ENCODE peak calls at places on chromosomes 11 and 22, in six cellular contexts. One of them, this sample, is unnamed.

GRCh38 chr11:102614485-102614884 is 10.6 kb downstream of the MMP20 start:
- DNase-seq in AG04449: no peak
- DNase-seq in heart right ventricle: no peak
- DNase-seq in PC-3: peak
- DNase-seq in foreskin fibroblast: no peak
- DNase-seq in BJ: no peak
- DNase-seq in this sample: no peak

GRCh38 chr11:1263036-1263435 is 40.2 kb downstream of the MUC5B start:
- DNase-seq in BJ: no peak
- DNase-seq in foreskin fibroblast: peak
- DNase-seq in PC-3: no peak
- DNase-seq in heart right ventricle: peak
- DNase-seq in AG04449: no peak
- DNase-seq in this sample: no peak

GRCh38 chr11:6196396-6196795 is 2.6 kb upstream of the OR52W1 start:
- DNase-seq in AG04449: no peak
- DNase-seq in foreskin fibroblast: no peak
- DNase-seq in BJ: no peak
- DNase-seq in heart right ventricle: no peak
- DNase-seq in PC-3: no peak
- DNase-seq in this sample: no peak

GRCh38 chr22:41825376-41825775 is 7.5 kb upstream of the SREBF2 start:
- DNase-seq in PC-3: no peak
- DNase-seq in foreskin fibroblast: no peak
- DNase-seq in heart right ventricle: no peak
- DNase-seq in AG04449: no peak
- DNase-seq in BJ: no peak
- DNase-seq in this sample: no peak

GRCh38 chr11:61797263-61797944 is 4.7 kb downstream of the FEN1 start:
- DNase-seq in PC-3: peak
- DNase-seq in AG04449: no peak
- DNase-seq in foreskin fibroblast: peak
- DNase-seq in BJ: peak
- DNase-seq in heart right ventricle: peak
- DNase-seq in this sample: peak

GRCh38 chr11:117872420-117872961 is 4.0 kb downstream of the FXYD6 start:
- DNase-seq in heart right ventricle: no peak
- DNase-seq in BJ: no peak
- DNase-seq in PC-3: no peak
- DNase-seq in foreskin fibroblast: no peak
- DNase-seq in AG04449: no peak
- DNase-seq in this sample: no peak

GRCh38 chr11:117166491-117166890 is 12.1 kb upstream of the SIDT2 start:
- DNase-seq in heart right ventricle: no peak
- DNase-seq in foreskin fibroblast: peak
- DNase-seq in AG04449: no peak
- DNase-seq in PC-3: no peak
- DNase-seq in BJ: no peak
- DNase-seq in this sample: no peak

GRCh38 chr11:20310596-20311394 is 52.7 kb upstream of the HTATIP2 start:
- DNase-seq in BJ: no peak
- DNase-seq in foreskin fibroblast: no peak
- DNase-seq in heart right ventricle: no peak
- DNase-seq in PC-3: no peak
- DNase-seq in AG04449: no peak
- DNase-seq in this sample: no peak

GRCh38 chr11:818396-819128 is at the start of gene PNPLA2:
- DNase-seq in foreskin fibroblast: peak
- DNase-seq in AG04449: no peak
- DNase-seq in PC-3: peak
- DNase-seq in heart right ventricle: no peak
- DNase-seq in BJ: no peak
- DNase-seq in this sample: no peak

GRCh38 chr11:20112291-20113146 is 47.8 kb downstream of the DBX1 start:
- DNase-seq in BJ: peak
- DNase-seq in PC-3: peak
- DNase-seq in foreskin fibroblast: peak
- DNase-seq in AG04449: peak
- DNase-seq in heart right ventricle: peak
- DNase-seq in this sample: peak

GRCh38 chr11:16607675-16608644 is 130.5 kb upstream of the C11orf58 start:
- DNase-seq in heart right ventricle: peak
- DNase-seq in BJ: no peak
- DNase-seq in AG04449: peak
- DNase-seq in PC-3: no peak
- DNase-seq in foreskin fibroblast: peak
- DNase-seq in this sample: peak

GRCh38 chr11:11463397-11463796 is 110.3 kb upstream of the CSNK2A3 start:
- DNase-seq in AG04449: no peak
- DNase-seq in BJ: no peak
- DNase-seq in foreskin fibroblast: peak
- DNase-seq in PC-3: no peak
- DNase-seq in heart right ventricle: no peak
- DNase-seq in this sample: no peak

GRCh38 chr22:31278643-31279326 is 13.5 kb downstream of the PIK3IP1 start:
- DNase-seq in heart right ventricle: no peak
- DNase-seq in AG04449: no peak
- DNase-seq in BJ: no peak
- DNase-seq in foreskin fibroblast: no peak
- DNase-seq in PC-3: no peak
- DNase-seq in this sample: no peak

GRCh38 chr11:112302226-112302868 is 41.7 kb upstream of the PLET1 start:
- DNase-seq in BJ: no peak
- DNase-seq in PC-3: peak
- DNase-seq in AG04449: no peak
- DNase-seq in heart right ventricle: no peak
- DNase-seq in foreskin fibroblast: peak
- DNase-seq in this sample: no peak

GRCh38 chr11:1401656-1402221 is 12.0 kb downstream of the BRSK2 start:
- DNase-seq in heart right ventricle: peak
- DNase-seq in PC-3: peak
- DNase-seq in foreskin fibroblast: peak
- DNase-seq in BJ: no peak
- DNase-seq in AG04449: no peak
- DNase-seq in this sample: peak

GRCh38 chr11:721913-722811 is 16.1 kb downstream of the EPS8L2 start:
- DNase-seq in AG04449: no peak
- DNase-seq in heart right ventricle: no peak
- DNase-seq in BJ: no peak
- DNase-seq in foreskin fibroblast: no peak
- DNase-seq in PC-3: no peak
- DNase-seq in this sample: no peak

GRCh38 chr11:37343279-37343678 is 745.2 kb upstream of the RAG2 start:
- DNase-seq in PC-3: no peak
- DNase-seq in AG04449: no peak
- DNase-seq in heart right ventricle: no peak
- DNase-seq in BJ: no peak
- DNase-seq in foreskin fibroblast: no peak
- DNase-seq in this sample: no peak

GRCh38 chr22:44127353-44127752 is 53.4 kb upstream of the PARVG start:
- DNase-seq in foreskin fibroblast: no peak
- DNase-seq in BJ: no peak
- DNase-seq in PC-3: no peak
- DNase-seq in heart right ventricle: no peak
- DNase-seq in AG04449: no peak
- DNase-seq in this sample: no peak

GRCh38 chr22:32218470-32218869 is 13.6 kb upstream of the RFPL2 start:
- DNase-seq in PC-3: no peak
- DNase-seq in foreskin fibroblast: no peak
- DNase-seq in heart right ventricle: no peak
- DNase-seq in BJ: no peak
- DNase-seq in AG04449: no peak
- DNase-seq in this sample: no peak

GRCh38 chr11:85806876-85807275 is 4.1 kb downstream of the SYTL2 start:
- DNase-seq in PC-3: no peak
- DNase-seq in heart right ventricle: no peak
- DNase-seq in foreskin fibroblast: peak
- DNase-seq in BJ: no peak
- DNase-seq in AG04449: no peak
- DNase-seq in this sample: no peak

GRCh38 chr22:49080631-49081030 is 747.0 kb downstream of the BRD1 start:
- DNase-seq in foreskin fibroblast: no peak
- DNase-seq in PC-3: no peak
- DNase-seq in heart right ventricle: no peak
- DNase-seq in AG04449: no peak
- DNase-seq in BJ: no peak
- DNase-seq in this sample: no peak

GRCh38 chr11:10885703-10886363 is 28.0 kb upstream of the ZBED5 start:
- DNase-seq in AG04449: no peak
- DNase-seq in PC-3: no peak
- DNase-seq in foreskin fibroblast: peak
- DNase-seq in heart right ventricle: no peak
- DNase-seq in BJ: no peak
- DNase-seq in this sample: no peak

GRCh38 chr11:6413791-6414231 is 5.1 kb downstream of the APBB1 start:
- DNase-seq in AG04449: no peak
- DNase-seq in foreskin fibroblast: peak
- DNase-seq in heart right ventricle: no peak
- DNase-seq in PC-3: no peak
- DNase-seq in BJ: no peak
- DNase-seq in this sample: no peak

GRCh38 chr11:798093-798713 is at the start of gene SLC25A22:
- DNase-seq in AG04449: no peak
- DNase-seq in PC-3: peak
- DNase-seq in foreskin fibroblast: peak
- DNase-seq in heart right ventricle: peak
- DNase-seq in BJ: no peak
- DNase-seq in this sample: no peak

GRCh38 chr22:19722175-19722914 is 994 bp upstream of the GP1BB start:
- DNase-seq in foreskin fibroblast: no peak
- DNase-seq in PC-3: no peak
- DNase-seq in AG04449: no peak
- DNase-seq in BJ: no peak
- DNase-seq in heart right ventricle: peak
- DNase-seq in this sample: no peak

GRCh38 chr11:61955031-61955415 is 4.9 kb downstream of the BEST1 start:
- DNase-seq in foreskin fibroblast: peak
- DNase-seq in AG04449: no peak
- DNase-seq in BJ: peak
- DNase-seq in heart right ventricle: peak
- DNase-seq in PC-3: no peak
- DNase-seq in this sample: no peak

GRCh38 chr11:63532150-63532549 is 4.5 kb upstream of the PLAAT4 start:
- DNase-seq in foreskin fibroblast: no peak
- DNase-seq in BJ: no peak
- DNase-seq in heart right ventricle: no peak
- DNase-seq in PC-3: no peak
- DNase-seq in AG04449: no peak
- DNase-seq in this sample: no peak

GRCh38 chr11:25970726-25971508 is 361.0 kb upstream of the ANO3 start:
- DNase-seq in heart right ventricle: no peak
- DNase-seq in AG04449: no peak
- DNase-seq in foreskin fibroblast: no peak
- DNase-seq in PC-3: peak
- DNase-seq in BJ: no peak
- DNase-seq in this sample: no peak
- TF ChIP-seq CTCF in heart right ventricle: no peak
- TF ChIP-seq CTCF in AG04449: peak
- TF ChIP-seq CTCF in foreskin fibroblast: peak
- TF ChIP-seq CTCF in PC-3: peak
- TF ChIP-seq CTCF in BJ: peak
- TF ChIP-seq CTCF in this sample: peak

GRCh38 chr22:37544955-37545702 is 15.2 kb upstream of the CDC42EP1 start:
- DNase-seq in AG04449: no peak
- DNase-seq in PC-3: peak
- DNase-seq in foreskin fibroblast: peak
- DNase-seq in heart right ventricle: peak
- DNase-seq in BJ: no peak
- DNase-seq in this sample: no peak
- H3K4me3 ChIP-seq in AG04449: peak
- H3K4me3 ChIP-seq in PC-3: no peak
- H3K4me3 ChIP-seq in foreskin fibroblast: peak
- H3K4me3 ChIP-seq in heart right ventricle: peak
- H3K4me3 ChIP-seq in BJ: peak
- H3K4me3 ChIP-seq in this sample: peak

GRCh38 chr11:130979386-130979972 is 63.2 kb upstream of the SNX19 start:
- DNase-seq in foreskin fibroblast: peak
- DNase-seq in PC-3: peak
- DNase-seq in BJ: no peak
- DNase-seq in AG04449: no peak
- DNase-seq in heart right ventricle: no peak
- DNase-seq in this sample: peak
- TF ChIP-seq CTCF in foreskin fibroblast: peak
- TF ChIP-seq CTCF in PC-3: peak
- TF ChIP-seq CTCF in BJ: peak
- TF ChIP-seq CTCF in AG04449: peak
- TF ChIP-seq CTCF in heart right ventricle: peak
- TF ChIP-seq CTCF in this sample: peak

DNA sequence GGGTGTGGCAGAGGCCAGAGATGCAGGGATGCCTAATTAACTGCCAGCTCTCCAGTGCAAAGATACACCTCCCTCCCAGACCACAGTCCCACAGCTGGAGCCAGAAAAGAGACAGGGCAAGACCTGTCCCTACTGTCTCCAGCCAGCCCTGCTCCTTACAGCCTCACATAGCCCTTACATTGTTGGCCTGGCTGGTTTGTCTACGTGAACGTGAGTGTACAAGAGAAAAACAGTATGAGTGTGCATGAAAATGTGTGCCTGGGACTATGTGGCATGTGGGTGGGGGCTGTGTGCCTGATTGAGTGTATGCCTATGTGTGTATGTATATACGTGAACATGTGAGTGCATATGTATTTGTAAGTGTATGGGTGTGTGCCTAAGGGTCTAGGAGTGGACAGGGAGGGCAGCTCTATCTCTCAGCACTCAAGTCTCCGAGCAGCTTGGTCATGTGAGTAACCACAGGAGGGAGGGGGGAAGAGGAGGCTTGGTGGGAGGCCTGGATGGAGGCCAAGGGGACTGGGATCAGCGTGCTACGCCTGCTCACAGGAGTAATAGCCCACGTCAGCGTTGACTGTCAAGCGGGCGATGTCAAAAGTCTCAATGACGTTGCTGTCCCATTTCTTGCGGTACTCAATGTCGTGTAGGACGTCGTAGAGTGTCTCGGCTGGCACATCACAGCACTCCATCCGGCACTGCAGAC is 6.6 kb upstream of the ARAP1 start:
- DNase-seq in BJ: no peak
- DNase-seq in foreskin fibroblast: no peak
- DNase-seq in PC-3: no peak
- DNase-seq in AG04449: peak
- DNase-seq in heart right ventricle: peak
- DNase-seq in this sample: peak
- H3K4me3 ChIP-seq in BJ: no peak
- H3K4me3 ChIP-seq in foreskin fibroblast: no peak
- H3K4me3 ChIP-seq in PC-3: no peak
- H3K4me3 ChIP-seq in AG04449: no peak
- H3K4me3 ChIP-seq in heart right ventricle: no peak
- H3K4me3 ChIP-seq in this sample: no peak